ENCODE peak calls at places on chromosomes 5 and 9, in eight cellular contexts. J is activated T-cell treated with anti-CD3 and anti-CD28 coated beads, Interleukin-2, amount 50 U/mL, for 72 hours; G is naive thymus-derived CD8-positive, alpha-beta T cell; B is EL; Y is epithelial cell of prostate; O is Caki2; U is BJ; D is fibroblast of mammary gland. Q is an unnamed sample.

GRCh38 chr9:37975639-37976038 is 71.7 kb upstream of the SLC25A51 start:
- DNase-seq in U (no peak), J (no peak), D (no peak), B (no peak), Y (no peak), O (no peak), G (no peak), Q (no peak)

GRCh38 chr9:88871669-88872068 is 119.6 kb upstream of the S1PR3 start:
- DNase-seq in J (no peak), D (no peak), Y (no peak), G (no peak), U (no peak), O (no peak), B (no peak), Q (no peak)

GRCh38 chr5:140822281-140822629 is 842 bp downstream of the PCDHA5 start:
- DNase-seq in D (no peak), J (no peak), G (no peak), U (no peak), Y (no peak), B (no peak), O (no peak), Q (no peak)

GRCh38 chr5:58451732-58452565 is 7.9 kb downstream of the PLK2 start:
- DNase-seq in U (no peak), O (no peak), J (no peak), D (no peak), B (no peak), G (no peak), Y (no peak), Q (no peak)

GRCh38 chr9:5846080-5846479 is 13.2 kb upstream of the ERMP1 start:
- DNase-seq in Y (no peak), G (no peak), O (no peak), U (no peak), D (no peak), J (no peak), B (no peak), Q (no peak)

GRCh38 chr5:56649569-56649968 is 165.8 kb upstream of the MAP3K1 start:
- DNase-seq in J (no peak), O (no peak), Y (no peak), G (no peak), U (no peak), D (peak; percentile 32), B (peak; percentile 52), Q (no peak)

GRCh38 chr5:15995206-15996052 is 184.2 kb downstream of the MARCHF11 start:
- DNase-seq in B (peak; percentile 50), J (no peak), U (no peak), O (peak; percentile 34), G (no peak), Y (no peak), D (peak; percentile 57), Q (no peak)

GRCh38 chr9:80952523-80952922 is 736.8 kb downstream of the TLE1 start:
- DNase-seq in U (no peak), G (no peak), J (no peak), B (no peak), O (no peak), D (peak; percentile 5), Y (no peak), Q (no peak)

GRCh38 chr5:141223112-141223783 is at the start of gene PCDHB14:
- DNase-seq in U (no peak), B (peak; percentile 60), J (no peak), G (no peak), O (peak; percentile 34), Y (no peak), D (peak; percentile 22), Q (no peak)

GRCh38 chr9:91276513-91276912 is 85.2 kb downstream of the AUH start:
- DNase-seq in B (no peak), Y (no peak), U (no peak), G (no peak), D (no peak), J (no peak), O (no peak), Q (no peak)

GRCh38 chr9:134396825-134397224 is 70.6 kb downstream of the RXRA start:
- DNase-seq in U (no peak), D (no peak), J (peak; percentile 62), B (peak; percentile 23), G (peak; percentile 58), Y (no peak), O (no peak), Q (no peak)